ENCODE peak calls at places on chromosomes 12 and 14, in five cellular contexts. D is cardiac muscle cell; C is mammary epithelial cell; P is WERI-Rb-1; E is CD8-positive, alpha-beta memory T cell. H is an unnamed sample.

GRCh38 chr12:114903394-114903748 is 219.4 kb upstream of the TBX3 start:
- DNase-seq in C (no peak), P (no peak), D (no peak), E (no peak), H (no peak)

GRCh38 chr14:57189070-57189469 is 79.6 kb downstream of the EXOC5 start:
- DNase-seq in E (no peak), P (peak; percentile 25), D (peak; percentile 44), C (peak; percentile 8), H (no peak)

GRCh38 chr12:161823-162222 is 52.1 kb downstream of the SLC6A12 start:
- DNase-seq in E (no peak), P (no peak), D (no peak), C (no peak), H (no peak)

GRCh38 chr12:91866566-91866965 is 279.1 kb downstream of the BTG1 start:
- DNase-seq in E (no peak), C (no peak), D (no peak), P (no peak), H (no peak)

GRCh38 chr12:102814691-102815367 is 102.2 kb downstream of the PAH start:
- DNase-seq in P (no peak), D (no peak), C (no peak), E (no peak), H (no peak)

GRCh38 chr12:54222609-54223008 is 33.8 kb upstream of the SMUG1 start:
- DNase-seq in P (no peak), E (no peak), D (no peak), C (peak; percentile 90), H (no peak)

GRCh38 chr14:72558721-72559120 is 335.2 kb downstream of the DPF3 start:
- DNase-seq in E (no peak), D (no peak), C (peak; percentile 88), P (no peak), H (no peak)

GRCh38 chr12:76101739-76102385 is 17.4 kb upstream of the NAP1L1 start:
- DNase-seq in D (no peak), C (no peak), P (no peak), E (no peak), H (no peak)

GRCh38 chr12:1131811-1132224 is 140.8 kb downstream of the ERC1 start:
- DNase-seq in D (no peak), P (no peak), E (no peak), C (peak; percentile 23), H (no peak)

GRCh38 chr12:4909734-4910501 is at the start of gene KCNA1:
- DNase-seq in P (no peak), D (peak; percentile 70), C (peak; percentile 8), E (no peak), H (no peak)

GRCh38 chr12:69698054-69698453 is 1.0 kb downstream of the BEST3 start:
- DNase-seq in E (no peak), P (no peak), D (no peak), C (no peak), H (no peak)

GRCh38 chr12:49863946-49864816 is 21.3 kb upstream of the BCDIN3D start:
- DNase-seq in P (no peak), D (no peak), C (no peak), E (no peak), H (no peak)

GRCh38 chr12:80776706-80777105 is 60.0 kb downstream of the MYF5 start:
- DNase-seq in D (no peak), C (no peak), P (no peak), E (no peak), H (no peak)

GRCh38 chr12:104352106-104352713 is 48.7 kb downstream of the EID3 start:
- DNase-seq in E (no peak), P (no peak), D (no peak), C (peak; percentile 35), H (no peak)

GRCh38 chr12:2739832-2740641 is 54.7 kb upstream of the FKBP4 start:
- DNase-seq in P (no peak), C (no peak), E (no peak), D (peak; percentile 45), H (no peak)

GRCh38 chr12:50024804-50025186 is 499 bp downstream of the RACGAP1 start:
- DNase-seq in C (peak; percentile 21), P (peak; percentile 17), E (no peak), D (no peak), H (no peak)

GRCh38 chr12:94049718-94050117 is 98.7 kb upstream of the PLXNC1 start:
- DNase-seq in C (no peak), P (no peak), E (no peak), D (peak; percentile 40), H (no peak)

GRCh38 chr12:107649615-107650014 is 36.0 kb upstream of the PWP1 start:
- DNase-seq in D (no peak), P (no peak), C (no peak), E (no peak), H (no peak)

GRCh38 chr12:113555226-113555625 is 83.6 kb upstream of the LHX5 start:
- DNase-seq in P (no peak), D (no peak), E (no peak), C (no peak), H (no peak)

GRCh38 chr12:124655317-124656213 is 88.2 kb upstream of the NCOR2 start:
- DNase-seq in D (peak; percentile 71), P (peak; percentile 98), C (no peak), E (no peak), H (no peak)

GRCh38 chr12:111783046-111783445 is 16.3 kb downstream of the ALDH2 start:
- DNase-seq in D (no peak), E (no peak), C (no peak), P (no peak), H (no peak)

GRCh38 chr12:64671682-64672081 is 61.4 kb downstream of the RASSF3 start:
- DNase-seq in P (no peak), C (peak; percentile 18), D (no peak), E (no peak), H (no peak)

GRCh38 chr12:113241191-113242017 is 20.1 kb downstream of the TPCN1 start:
- DNase-seq in C (peak; percentile 98), E (no peak), P (no peak), D (no peak), H (no peak)

GRCh38 chr12:54431911-54432814 is 13.1 kb upstream of the ITGA5 start:
- DNase-seq in C (peak; percentile 99), D (peak; percentile 59), E (no peak), P (peak; percentile 69), H (no peak)

GRCh38 chr12:24600559-24600958 is 348.3 kb downstream of the BCAT1 start:
- DNase-seq in E (no peak), D (no peak), P (no peak), C (no peak), H (no peak)

GRCh38 chr12:96033549-96034389 is 1.6 kb downstream of the LTA4H start:
- DNase-seq in C (no peak), P (no peak), E (no peak), D (no peak), H (no peak)

GRCh38 chr14:81534510-81535074 is 939 bp upstream of the SEL1L start:
- DNase-seq in E (no peak), P (no peak), D (no peak), C (no peak), H (no peak)

GRCh38 chr12:93785262-93786010 is 108.3 kb downstream of the CRADD start:
- DNase-seq in P (no peak), E (peak; percentile 61), C (peak; percentile 89), D (no peak), H (peak; percentile 20)

GRCh38 chr12:34598851-34599529 is 576.7 kb downstream of the ALG10 start:
- DNase-seq in C (no peak), E (no peak), P (no peak), D (no peak), H (peak; percentile 0)
- H3K9me3 ChIP-seq in C (peaks cover 51% of the 10 kb centered on the region), E (no peaks in the 10 kb centered on the region), P (peaks cover 4% of the 10 kb centered on the region), D (no peaks in the 10 kb centered on the region), H (peaks cover 5% of the 10 kb centered on the region)

DNA sequence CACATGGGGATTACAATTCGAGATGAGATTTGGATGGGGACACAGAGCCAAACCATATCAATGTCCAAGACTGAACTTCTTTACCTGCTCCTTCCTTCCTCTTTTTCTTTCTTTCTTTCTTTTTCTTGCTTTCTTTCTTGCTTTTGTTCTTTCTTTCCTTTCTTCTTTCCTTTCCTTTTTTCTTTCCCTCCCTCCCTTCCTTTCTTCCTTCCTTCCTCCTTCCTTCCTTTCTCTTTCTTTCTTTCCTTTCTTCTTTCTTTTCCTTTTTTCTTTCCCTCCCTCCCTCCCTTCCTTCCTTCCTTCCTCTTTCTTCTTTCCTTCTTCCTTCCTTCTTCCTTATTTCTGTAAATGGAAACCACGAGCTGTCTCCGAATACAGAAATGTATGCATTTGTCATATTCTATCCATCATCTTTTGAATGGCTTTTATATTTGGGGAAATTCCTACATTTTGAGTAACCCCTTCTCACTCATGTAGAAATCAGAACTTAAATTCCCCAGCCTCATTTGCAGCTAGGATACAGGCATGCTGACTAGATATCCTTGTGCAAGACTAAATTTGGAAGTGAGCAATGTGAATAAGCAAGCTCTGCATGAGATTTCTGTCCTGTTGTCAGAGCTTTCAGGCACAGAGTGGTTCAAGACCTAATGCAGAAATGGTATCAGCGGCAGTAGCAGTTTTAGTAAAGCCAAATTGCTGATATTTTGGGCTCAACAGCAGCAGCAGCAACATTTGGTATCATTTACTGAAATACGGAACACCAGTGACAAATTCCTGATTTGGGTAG is 11.5 kb downstream of the GPR33 start:
- DNase-seq in D (no peak), P (no peak), C (no peak), E (no peak), H (no peak)
- H3K9me3 ChIP-seq in D (no peaks in the 10 kb centered on the region), P (no peaks in the 10 kb centered on the region), C (no peaks in the 10 kb centered on the region), E (no peaks in the 10 kb centered on the region), H (no peaks in the 10 kb centered on the region)

GRCh38 chr14:20195911-20196310 is 5.2 kb downstream of the OR11G2 start:
- DNase-seq in P (no peak), E (no peak), C (no peak), D (no peak), H (no peak)

GRCh38 chr14:20197459-20197858 is 6.8 kb downstream of the OR11G2 start:
- DNase-seq in P (no peak), C (no peak), E (no peak), D (no peak), H (no peak)

GRCh38 chr14:20191396-20191795 is 700 bp downstream of the OR11G2 start:
- DNase-seq in C (no peak), E (no peak), P (no peak), D (no peak), H (no peak)

GRCh38 chr14:20190596-20190995 is at the start of gene OR11G2:
- DNase-seq in E (no peak), P (no peak), C (no peak), D (no peak), H (no peak)

DNA sequence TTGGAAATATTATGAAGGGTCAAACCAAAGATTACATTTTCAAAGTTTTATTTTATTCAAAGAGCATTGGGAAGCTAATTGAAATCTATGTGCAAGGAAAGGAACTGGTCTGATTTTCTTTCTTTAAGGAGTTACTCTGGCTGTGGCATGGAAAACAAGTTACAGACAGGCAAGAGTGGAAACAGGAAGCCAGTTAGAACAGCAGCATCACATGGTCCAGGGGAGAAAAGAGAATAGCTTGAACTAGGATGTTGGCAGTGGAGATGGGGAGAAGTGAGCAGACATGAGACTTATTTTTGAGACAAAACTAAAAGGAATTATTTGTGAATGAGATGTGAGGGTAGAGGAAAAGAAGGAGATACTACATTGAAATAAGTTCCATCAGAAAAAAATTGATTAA is 3.4 kb downstream of the OR11G2 start:
- DNase-seq in P (no peak), C (no peak), E (no peak), D (no peak), H (no peak)
- H3K9me3 ChIP-seq in P (no peaks in the 10 kb centered on the region), C (peaks cover 13% of the 10 kb centered on the region), E (no peaks in the 10 kb centered on the region), D (no peaks in the 10 kb centered on the region), H (no peaks in the 10 kb centered on the region)

DNA sequence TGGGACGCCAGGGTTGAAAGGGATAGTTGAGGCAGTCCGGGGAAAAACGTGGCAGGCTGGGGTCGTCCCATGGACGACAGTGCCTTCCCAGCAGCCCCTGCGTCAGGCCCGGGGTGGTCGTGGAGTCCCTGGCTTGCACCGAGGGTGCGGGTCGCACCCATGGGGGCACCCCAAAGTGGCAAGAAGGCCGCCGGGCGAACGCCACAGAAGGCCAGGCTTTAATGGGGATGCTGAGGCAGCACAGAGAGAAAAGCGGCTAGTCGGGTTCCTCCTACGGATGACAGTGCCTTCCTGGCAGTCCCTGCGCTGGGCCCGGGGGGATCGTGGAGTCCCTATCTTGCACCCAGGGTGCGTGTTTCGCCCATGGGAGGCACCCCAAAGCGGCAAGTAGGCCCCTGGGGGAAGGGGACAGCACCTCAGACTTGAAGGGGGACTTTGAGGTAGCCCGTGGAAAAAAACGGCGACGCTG is 158.6 kb upstream of the ALG10B start:
- DNase-seq in D (no peak), C (no peak), P (no peak), E (no peak), H (no peak)
- H3K9me3 ChIP-seq in D (no peaks in the 10 kb centered on the region), C (no peaks in the 10 kb centered on the region), P (no peaks in the 10 kb centered on the region), E (no peaks in the 10 kb centered on the region), H (no peaks in the 10 kb centered on the region)

H was measured in T-helper 17 cell.